ENCODE peak calls at places on chromosomes 5 and 9, in four cellular contexts. M is transverse colon, Z is A549, Y is IMR-90. Q is an unnamed sample.

GRCh38 chr9:77170991-77171699 is 6.2 kb upstream of the VPS13A start:
- DNase-seq in Z (no peak), M (peak), Y (no peak), Q (no peak)

GRCh38 chr5:179803651-179804598 is 2.7 kb downstream of the MGAT4B start:
- DNase-seq in Z (no peak), M (no peak), Y (peak), Q (peak)

GRCh38 chr9:135825435-135826187 is 81.7 kb downstream of the CAMSAP1 start:
- DNase-seq in Z (no peak), Y (no peak), M (no peak), Q (no peak)

GRCh38 chr5:68505917-68506860 is 290.6 kb downstream of the PIK3R1 start:
- DNase-seq in M (no peak), Y (peak), Z (peak), Q (no peak)

GRCh38 chr9:129933709-129934586 is 98.7 kb downstream of the USP20 start:
- DNase-seq in Z (no peak), M (no peak), Y (peak), Q (no peak)

GRCh38 chr5:154485092-154485491 is 7.1 kb upstream of the HAND1 start:
- DNase-seq in Z (no peak), M (no peak), Y (no peak), Q (no peak)

GRCh38 chr9:91532325-91532724 is 108.7 kb upstream of the NFIL3 start:
- DNase-seq in M (no peak), Z (no peak), Y (peak), Q (no peak)

GRCh38 chr9:119307471-119307870 is 61.8 kb downstream of the BRINP1 start:
- DNase-seq in Y (no peak), Z (no peak), M (no peak), Q (no peak)

GRCh38 chr9:121324316-121324715 is 45.7 kb downstream of the STOM start:
- DNase-seq in M (no peak), Z (no peak), Y (no peak), Q (no peak)

GRCh38 chr5:98750693-98751092 is 22.8 kb upstream of the RGMB start:
- DNase-seq in Y (no peak), M (no peak), Z (no peak), Q (peak)

GRCh38 chr5:93019896-93020295 is 561.1 kb downstream of the NR2F1-AS1 start:
- DNase-seq in M (no peak), Z (no peak), Y (no peak), Q (no peak)

GRCh38 chr5:142312399-142312798 is 12.4 kb downstream of the SPRY4 start:
- DNase-seq in M (no peak), Z (no peak), Y (no peak), Q (no peak)

GRCh38 chr5:94153736-94154450 is 412.5 kb upstream of the POU5F2 start:
- DNase-seq in Y (peak), M (no peak), Z (no peak), Q (no peak)

GRCh38 chr5:51378778-51379652 is 4.2 kb upstream of the ISL1 start:
- DNase-seq in M (no peak), Y (no peak), Z (no peak), Q (no peak)

GRCh38 chr9:23438299-23438907 is 387.6 kb downstream of the ELAVL2 start:
- DNase-seq in Y (no peak), Z (no peak), M (no peak), Q (no peak)

GRCh38 chr5:122180863-122181519 is 51.6 kb downstream of the ZNF474 start:
- DNase-seq in Y (peak), M (no peak), Z (no peak), Q (no peak)

GRCh38 chr5:61055434-61056006 is 106.7 kb downstream of the SMIM15 start:
- DNase-seq in Y (peak), M (no peak), Z (peak), Q (peak)

GRCh38 chr9:107141967-107142366 is 141.1 kb upstream of the RAD23B start:
- DNase-seq in Z (no peak), M (no peak), Y (peak), Q (peak)

GRCh38 chr9:17520264-17521058 is 58.4 kb upstream of the SH3GL2 start:
- DNase-seq in M (no peak), Y (no peak), Z (no peak), Q (no peak)

GRCh38 chr5:11528720-11529119 is 375.5 kb downstream of the CTNND2 start:
- DNase-seq in Y (no peak), Z (no peak), M (no peak), Q (no peak)

GRCh38 chr5:63127054-63127453 is 548.4 kb downstream of the LRRC70 start:
- DNase-seq in Y (peak), Z (no peak), M (no peak), Q (no peak)

GRCh38 chr9:114869845-114870244 is 60.5 kb downstream of the TNFSF8 start:
- DNase-seq in Y (no peak), M (peak), Z (no peak), Q (no peak)

GRCh38 chr9:135770203-135770535 is 68.2 kb downstream of the KCNT1 start:
- DNase-seq in M (no peak), Z (no peak), Y (no peak), Q (peak)

GRCh38 chr9:99141849-99142248 is 36.9 kb downstream of the TGFBR1 start:
- DNase-seq in Z (no peak), Y (no peak), M (no peak), Q (no peak)

GRCh38 chr9:4464911-4465513 is 25.3 kb upstream of the SLC1A1 start:
- DNase-seq in Y (no peak), M (no peak), Z (no peak), Q (no peak)

DNA sequence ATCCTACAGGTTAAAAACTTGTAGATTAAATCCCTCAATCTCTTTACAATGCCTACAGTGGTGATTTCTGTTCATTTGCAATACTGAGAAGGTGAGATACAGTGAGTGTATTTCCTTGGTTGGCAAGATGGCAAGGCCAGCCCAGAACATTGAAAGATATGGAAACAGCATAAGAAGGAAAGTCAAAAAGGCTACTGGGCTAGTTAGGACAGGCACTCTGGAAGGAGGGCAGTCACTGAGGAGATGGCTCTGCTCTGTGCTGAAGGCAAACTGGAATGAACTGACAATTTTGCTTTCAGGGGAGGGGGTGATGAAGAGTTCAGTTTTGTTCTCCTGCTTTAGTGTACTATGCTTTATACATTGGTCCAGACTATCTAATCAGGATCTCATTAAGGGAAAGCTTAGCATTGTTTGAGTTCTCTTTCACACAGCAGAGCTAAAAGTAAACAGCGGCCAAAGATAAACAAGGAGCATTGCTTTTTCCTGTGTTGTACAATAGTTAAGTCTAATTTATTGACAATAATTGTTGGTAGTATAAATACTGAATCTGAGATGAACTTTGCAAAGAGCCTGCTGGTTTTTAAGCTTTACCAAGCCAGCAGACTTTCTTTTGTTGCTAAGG is 355.7 kb downstream of the ARRDC3 start:
- DNase-seq in Z (no peak), Y (no peak), M (no peak), Q (no peak)
- TF ChIP-seq CTCF in Z (no peak), Y (no peak), M (no peak), Q (no peak)

GRCh38 chr9:128568470-128569083 is 16.2 kb downstream of the SPTAN1 start:
- DNase-seq in M (no peak), Y (peak), Z (no peak), Q (no peak)

GRCh38 chr9:128565578-128565977 is 13.2 kb downstream of the SPTAN1 start:
- DNase-seq in M (no peak), Y (no peak), Z (no peak), Q (no peak)
- TF ChIP-seq POLR2A in M (no peak), Y (no peak), Z (no peak), Q (no peak)

GRCh38 chr9:70488793-70489105 is 74.3 kb upstream of the KLF9 start:
- DNase-seq in Z (no peak), M (no peak), Y (no peak), Q (no peak)
- TF ChIP-seq CTCF in Z (no peak), M (no peak), Y (no peak), Q (no peak)

GRCh38 chr5:42516282-42517042 is 93.2 kb downstream of the GHR start:
- DNase-seq in Z (no peak), Y (no peak), M (no peak), Q (no peak)
- TF ChIP-seq POLR2A in Z (no peak), Y (no peak), M (no peak), Q (no peak)

GRCh38 chr5:14417232-14417730 is 164.3 kb upstream of the OTULINL start:
- DNase-seq in Y (peak), M (no peak), Z (no peak), Q (no peak)
- TF ChIP-seq CTCF in Y (no peak), M (no peak), Z (no peak), Q (no peak)

DNA sequence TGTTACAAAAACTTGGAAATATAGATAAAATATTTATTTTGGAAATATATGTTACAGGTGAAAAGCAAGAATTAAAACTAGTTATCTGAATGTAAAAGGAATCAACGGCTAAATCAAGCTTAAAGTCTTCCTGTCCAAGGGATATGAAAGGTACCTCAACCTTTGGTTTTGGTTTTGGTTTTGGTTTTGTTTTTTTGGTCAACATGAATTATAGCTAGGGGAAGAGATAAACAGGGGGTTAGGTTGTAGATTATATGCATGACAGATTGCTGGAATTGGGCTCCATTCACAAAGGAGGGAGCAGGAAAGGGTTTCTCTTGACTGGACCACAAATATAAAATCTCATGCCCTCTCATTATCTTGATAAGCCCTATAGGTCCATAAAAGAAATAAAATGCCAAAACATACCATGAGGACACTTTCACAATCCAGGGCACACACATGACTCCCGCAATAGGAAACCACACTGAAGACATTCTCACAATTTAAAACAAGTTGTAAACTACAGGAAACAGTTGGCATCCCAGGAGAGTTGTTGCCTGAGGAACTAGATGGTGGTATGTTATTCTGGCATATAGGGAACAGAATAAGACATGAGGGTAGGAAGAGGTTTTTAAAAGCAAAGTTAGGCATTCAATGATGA is 46.6 kb upstream of the MACIR start:
- DNase-seq in Y (no peak), Z (no peak), M (no peak), Q (peak)
- TF ChIP-seq POLR2A in Y (no peak), Z (no peak), M (no peak), Q (no peak)

DNA sequence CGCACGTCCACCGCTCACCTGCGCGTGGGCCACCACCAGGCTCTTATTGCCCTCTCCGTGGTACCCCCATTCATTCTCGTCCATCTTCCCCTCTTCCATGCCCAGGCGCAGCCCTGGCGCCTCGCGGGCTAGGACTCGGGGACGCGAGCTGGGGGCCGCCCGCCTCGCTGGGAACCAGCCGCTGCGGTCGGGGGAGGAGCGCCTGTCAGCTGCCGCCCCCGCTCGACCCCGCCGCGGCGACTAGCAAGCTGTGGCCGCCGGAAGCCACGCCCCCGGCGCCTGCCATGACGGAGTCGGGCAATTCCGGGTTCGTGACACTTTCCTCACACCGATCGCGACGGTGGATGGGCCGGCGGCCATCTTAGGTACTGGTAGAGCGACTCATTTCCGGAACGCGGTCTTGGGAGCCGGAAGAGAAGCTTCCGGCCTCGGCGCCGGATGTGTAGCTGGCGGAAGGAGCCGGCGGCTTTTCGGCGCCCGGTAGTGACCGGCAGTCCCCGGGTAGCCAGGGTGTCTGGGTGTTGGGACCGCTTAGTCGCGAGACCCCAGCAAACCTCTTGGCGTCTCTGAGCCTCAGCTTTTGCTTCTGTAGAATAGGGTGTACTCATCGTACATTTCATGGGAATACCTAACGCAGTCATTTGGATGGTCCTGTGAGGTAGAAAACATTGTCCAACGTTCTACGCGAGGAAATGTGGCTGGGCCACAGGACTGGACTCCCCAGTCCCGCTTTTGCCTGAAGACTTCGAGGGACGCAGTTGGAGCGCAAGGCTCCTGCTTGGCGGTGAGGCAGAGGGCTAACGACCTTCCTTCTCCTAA is at the start of gene IPPK:
- DNase-seq in M (peak), Y (peak), Z (peak), Q (peak)
- TF ChIP-seq CTCF in M (no peak), Y (no peak), Z (no peak), Q (no peak)

DNA sequence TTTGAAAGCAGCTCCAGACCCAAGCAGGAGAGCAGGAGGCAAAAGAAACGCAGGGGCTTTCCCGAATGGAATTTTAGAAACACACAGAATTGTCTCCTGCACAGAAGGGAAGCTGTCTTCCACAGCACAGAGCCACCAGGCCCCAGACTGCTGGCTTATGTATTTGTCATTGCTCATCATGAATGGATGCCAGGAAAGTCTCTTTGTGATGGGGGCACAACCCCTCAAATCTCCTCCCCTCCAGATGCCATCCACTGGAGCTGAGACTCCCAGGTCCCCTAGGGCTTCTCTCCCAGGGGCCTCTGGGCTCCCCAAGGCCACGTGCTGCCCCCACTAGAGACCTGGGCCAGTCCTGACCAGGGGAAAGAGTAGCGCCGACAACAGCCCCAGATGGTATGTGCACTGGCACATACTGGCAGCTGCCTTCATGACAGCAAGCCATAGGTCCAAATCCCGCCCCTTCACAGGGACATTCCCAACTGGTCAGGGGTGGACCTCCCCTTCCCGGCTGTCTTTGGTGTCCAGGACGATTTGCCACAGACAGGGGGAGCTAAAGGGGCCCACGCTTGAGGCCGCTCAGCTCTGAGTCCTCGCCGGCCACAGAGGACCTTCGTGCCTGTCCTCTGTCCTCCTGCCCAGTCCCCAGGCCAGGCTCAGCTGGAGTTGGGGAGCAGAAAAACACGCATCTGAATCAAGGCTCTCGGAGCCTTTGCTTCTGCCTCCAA is 127.8 kb downstream of the KCNIP1 start:
- DNase-seq in Z (peak), M (no peak), Y (no peak), Q (no peak)
- TF ChIP-seq POLR2A in Z (no peak), M (no peak), Y (no peak), Q (no peak)